ENCODE peak calls at places on chromosomes 7 and 10, in seven cellular contexts. D is uterus, O is tibial artery, R is gastrocnemius medialis, Z is GM12878, U is adrenal gland, I is fibroblast of lung. C is an unnamed sample. For H3K9me3, the result is how much of the 10 kb centered on the place peaks cover.

GRCh38 chr10:48400129-48400849 is 93.8 kb downstream of the MAPK8 start:
- DNase-seq in Z (no peak), D (no peak), O (no peak), U (no peak), R (no peak), I (no peak), C (no peak)

GRCh38 chr10:680146-680545 is 9.3 kb downstream of the DIP2C start:
- DNase-seq in R (peak), Z (no peak), O (no peak), I (no peak), U (no peak), D (no peak), C (no peak)

GRCh38 chr10:59977486-59977885 is 71.1 kb upstream of the CCDC6 start:
- DNase-seq in U (no peak), Z (no peak), R (no peak), I (peak), O (no peak), D (no peak), C (no peak)

GRCh38 chr7:153061913-153062528 is 302.5 kb downstream of the ACTR3B start:
- DNase-seq in Z (no peak), I (no peak), D (no peak), O (no peak), R (no peak), U (no peak), C (no peak)

GRCh38 chr7:17879075-17879661 is 61.1 kb downstream of the SNX13 start:
- DNase-seq in Z (no peak), R (no peak), D (no peak), O (no peak), I (no peak), U (no peak), C (no peak)

GRCh38 chr10:14032406-14032998 is 298.2 kb downstream of the FRMD4A start:
- DNase-seq in U (no peak), O (no peak), D (no peak), I (no peak), Z (no peak), R (no peak), C (peak)

GRCh38 chr7:122896509-122896908 is 10.2 kb upstream of the CADPS2 start:
- DNase-seq in I (no peak), O (no peak), U (no peak), D (no peak), Z (no peak), R (no peak), C (no peak)

GRCh38 chr10:99742240-99742639 is 10.2 kb downstream of the CUTC start:
- DNase-seq in D (no peak), O (no peak), R (no peak), I (no peak), Z (no peak), U (no peak), C (no peak)

GRCh38 chr7:7919449-7919945 is 49.1 kb upstream of the GLCCI1 start:
- DNase-seq in I (no peak), O (no peak), Z (no peak), D (no peak), U (no peak), R (no peak), C (no peak)

GRCh38 chr10:58511765-58512469 is 755 bp upstream of the BICC1 start:
- DNase-seq in Z (no peak), R (peak), U (peak), D (peak), I (no peak), O (peak), C (no peak)

GRCh38 chr10:11757820-11758463 is 15.8 kb downstream of the ECHDC3 start:
- DNase-seq in O (peak), D (peak), I (peak), Z (peak), U (peak), R (peak), C (peak)

GRCh38 chr10:77553966-77554365 is 83.6 kb downstream of the KCNMA1 start:
- DNase-seq in I (no peak), Z (no peak), U (no peak), D (no peak), O (no peak), R (peak), C (no peak)

GRCh38 chr7:123749537-123749857 is 694 bp upstream of the WASL start:
- DNase-seq in U (no peak), Z (no peak), D (no peak), R (peak), O (peak), I (peak), C (peak)

GRCh38 chr7:152479595-152479994 is 43.8 kb upstream of the KMT2C start:
- DNase-seq in U (no peak), I (no peak), Z (no peak), D (no peak), R (no peak), O (no peak), C (no peak)

GRCh38 chr10:89213191-89213808 is 6.2 kb upstream of the CH25H start:
- DNase-seq in O (no peak), Z (no peak), R (no peak), U (no peak), D (no peak), I (peak), C (no peak)

GRCh38 chr10:118965636-118966035 is 63.9 kb upstream of the NANOS1 start:
- DNase-seq in R (peak), I (no peak), O (no peak), U (no peak), Z (no peak), D (no peak), C (no peak)

GRCh38 chr10:124145109-124145860 is 51.9 kb upstream of the CHST15 start:
- DNase-seq in R (peak), Z (no peak), D (no peak), I (peak), U (peak), O (peak), C (no peak)

GRCh38 chr7:69422473-69423102 is 175.7 kb upstream of the AUTS2 start:
- DNase-seq in I (no peak), O (no peak), U (no peak), R (no peak), Z (no peak), D (no peak), C (no peak)

GRCh38 chr7:19113855-19114590 is 3.4 kb downstream of the TWIST1 start:
- DNase-seq in U (no peak), Z (no peak), I (peak), D (no peak), O (no peak), R (no peak), C (no peak)

GRCh38 chr7:910441-910861 is 34.1 kb downstream of the GET4 start:
- DNase-seq in U (no peak), R (no peak), D (no peak), I (no peak), O (no peak), Z (no peak), C (no peak)

GRCh38 chr10:114041166-114041565 is 2.5 kb upstream of the ADRB1 start:
- DNase-seq in Z (no peak), I (no peak), U (no peak), D (no peak), R (no peak), O (no peak), C (no peak)

GRCh38 chr7:96663457-96663856 is 46.2 kb downstream of the SEM1 start:
- DNase-seq in Z (peak), O (no peak), R (no peak), U (no peak), D (no peak), I (no peak), C (no peak)

GRCh38 chr10:122019414-122019975 is 30.5 kb downstream of the TACC2 start:
- DNase-seq in U (no peak), R (peak), O (no peak), I (no peak), Z (no peak), D (no peak), C (no peak)

GRCh38 chr10:132374176-132374575 is 22.8 kb upstream of the PWWP2B start:
- DNase-seq in R (no peak), U (no peak), D (no peak), O (no peak), I (no peak), Z (no peak), C (no peak)

GRCh38 chr10:58743466-58744115 is 230.9 kb downstream of the BICC1 start:
- DNase-seq in U (no peak), D (no peak), Z (no peak), O (no peak), R (no peak), I (no peak), C (no peak)

GRCh38 chr10:89419548-89419947 is 5.2 kb downstream of the IFIT5 start:
- DNase-seq in I (peak), O (no peak), R (no peak), Z (no peak), D (no peak), U (no peak), C (no peak)

GRCh38 chr7:135597181-135597925 is 39.6 kb downstream of the NUP205 start:
- DNase-seq in D (no peak), R (no peak), O (no peak), Z (no peak), I (peak), U (no peak), C (no peak)

GRCh38 chr10:116888380-116889055 is 39.2 kb downstream of the ENO4 start:
- DNase-seq in I (peak), U (peak), D (peak), O (peak), Z (no peak), R (peak), C (no peak)

GRCh38 chr10:69801434-69802315 is at the start of gene COL13A1:
- DNase-seq in R (peak), Z (no peak), I (peak), U (peak), D (peak), O (peak), C (no peak)

GRCh38 chr10:124379609-124380193 is 39.0 kb downstream of the OAT start:
- DNase-seq in U (no peak), Z (no peak), D (no peak), O (no peak), R (no peak), I (no peak), C (no peak)

GRCh38 chr10:30088178-30088577 is 28.8 kb upstream of the JCAD start:
- DNase-seq in R (no peak), Z (no peak), D (no peak), O (no peak), U (no peak), I (no peak), C (no peak)

GRCh38 chr10:71812913-71813590 is 38.0 kb downstream of the PSAP start:
- DNase-seq in I (no peak), U (no peak), O (no peak), R (no peak), D (no peak), Z (no peak), C (no peak)

GRCh38 chr10:91944880-91945630 is 21.5 kb downstream of the BTAF1 start:
- DNase-seq in D (no peak), U (no peak), Z (peak), I (no peak), R (no peak), O (no peak), C (no peak)

GRCh38 chr7:14739496-14740185 is 162.9 kb downstream of the DGKB start:
- DNase-seq in D (no peak), I (no peak), O (no peak), U (no peak), R (no peak), Z (no peak), C (no peak)

GRCh38 chr10:33376976-33377657 is 42.6 kb upstream of the NRP1 start:
- DNase-seq in O (no peak), Z (no peak), D (no peak), U (no peak), R (no peak), I (peak), C (no peak)

GRCh38 chr7:22572937-22573336 is 72.9 kb upstream of the STEAP1B start:
- DNase-seq in R (no peak), U (no peak), O (no peak), D (no peak), I (no peak), Z (no peak), C (no peak)

GRCh38 chr10:29841724-29842649 is 207.2 kb upstream of the SVIL start:
- DNase-seq in O (peak), U (no peak), R (peak), D (peak), Z (no peak), I (peak), C (no peak)

GRCh38 chr10:20771053-20771452 is 126.1 kb downstream of the NEBL start:
- DNase-seq in R (no peak), O (no peak), Z (no peak), I (no peak), U (no peak), D (no peak), C (no peak)

GRCh38 chr10:31421322-31421721 is 102.3 kb downstream of the ZEB1 start:
- DNase-seq in O (no peak), I (no peak), D (no peak), U (no peak), Z (no peak), R (no peak), C (no peak)
- TF ChIP-seq CTCF in O (no peak), I (no peak), D (no peak), U (no peak), Z (no peak), R (no peak), C (no peak)

DNA sequence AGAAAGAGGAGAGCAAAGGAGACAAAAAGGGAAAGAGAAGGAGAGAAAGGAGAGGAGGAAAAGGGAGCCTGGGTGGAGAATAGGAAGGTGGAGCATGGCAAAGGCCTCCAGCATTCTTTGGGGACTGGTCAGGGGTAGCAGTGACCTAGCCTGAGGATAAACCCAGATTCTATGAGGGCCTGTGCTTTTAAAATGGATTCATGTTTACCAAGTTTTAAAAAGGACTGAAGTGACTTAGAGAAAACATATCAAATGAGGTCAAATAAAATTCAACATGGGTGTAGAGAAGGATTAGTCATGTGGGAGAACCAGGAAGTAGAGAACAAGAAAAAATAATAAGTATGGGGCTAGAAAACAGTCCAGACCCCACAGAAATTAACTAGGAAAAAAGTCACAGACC is 20.7 kb downstream of the CREB3L2 start:
- DNase-seq in Z (no peak), I (no peak), R (no peak), D (no peak), U (no peak), O (no peak), C (no peak)
- H3K27ac ChIP-seq in Z (peak), I (peak), R (peak), D (peak), U (peak), O (peak), C (no peak)

GRCh38 chr10:130282492-130283233 is 146.5 kb downstream of the GLRX3 start:
- DNase-seq in I (no peak), D (no peak), U (no peak), O (no peak), R (no peak), Z (no peak), C (no peak)
- H3K9me3 ChIP-seq in I (under half), D (under half), U (under half), O (under half), R (under half), Z (under half), C (half or more)

GRCh38 chr10:126277177-126277576 is 111.1 kb downstream of the ADAM12 start:
- DNase-seq in R (no peak), U (no peak), I (no peak), D (no peak), Z (no peak), O (no peak), C (no peak)
- TF ChIP-seq CTCF in R (no peak), U (no peak), I (no peak), D (no peak), Z (no peak), O (no peak), C (no peak)

DNA sequence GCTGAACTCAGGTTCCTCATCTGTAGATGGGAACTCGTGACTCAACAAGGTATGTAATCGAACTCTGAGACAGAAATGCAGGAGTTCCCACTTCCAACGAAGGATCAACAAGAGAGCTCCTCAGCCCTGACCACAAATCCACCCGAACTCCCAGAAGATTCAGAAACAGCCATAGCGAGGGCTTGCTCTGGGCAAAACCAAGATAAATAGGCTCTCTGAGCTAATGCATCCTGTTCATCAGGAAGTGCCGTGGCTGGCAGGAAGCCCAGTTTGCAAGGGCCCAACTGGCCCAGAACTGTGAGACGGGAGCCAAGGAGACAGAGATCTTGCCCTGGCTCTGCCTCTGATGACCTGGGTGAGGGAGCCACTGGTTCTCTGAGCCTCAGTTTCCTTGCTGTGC is 141.7 kb upstream of the PFKP start:
- DNase-seq in R (peak), Z (no peak), I (peak), D (no peak), U (peak), O (peak), C (no peak)
- H3K27ac ChIP-seq in R (no peak), Z (no peak), I (no peak), D (no peak), U (no peak), O (no peak), C (no peak)

DNA sequence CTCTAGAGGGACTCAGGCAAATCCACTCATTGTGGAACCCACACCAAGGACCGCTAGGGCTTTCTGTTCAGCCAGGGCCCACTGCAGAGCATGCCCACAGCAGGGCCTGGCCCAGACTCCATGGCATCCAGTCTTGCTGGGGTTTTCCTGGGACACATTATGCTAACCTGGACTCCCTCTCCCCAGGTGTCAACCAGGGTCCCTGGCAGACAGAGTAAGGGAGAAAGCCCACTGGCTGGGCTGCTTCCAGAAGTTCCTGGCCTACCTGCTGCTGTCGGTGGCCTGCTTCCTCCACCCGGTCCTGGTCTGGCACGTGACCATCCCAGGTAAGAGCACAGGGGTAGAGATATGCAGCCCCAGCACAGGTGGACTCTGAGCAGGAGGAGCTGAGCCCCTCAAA is 22.3 kb downstream of the TMEM72 start:
- DNase-seq in U (no peak), D (no peak), O (no peak), Z (no peak), R (no peak), I (no peak), C (no peak)
- H3K9me3 ChIP-seq in U (under half), D (under half), O (under half), Z (under half), R (under half), I (under half), C (under half)

DNA sequence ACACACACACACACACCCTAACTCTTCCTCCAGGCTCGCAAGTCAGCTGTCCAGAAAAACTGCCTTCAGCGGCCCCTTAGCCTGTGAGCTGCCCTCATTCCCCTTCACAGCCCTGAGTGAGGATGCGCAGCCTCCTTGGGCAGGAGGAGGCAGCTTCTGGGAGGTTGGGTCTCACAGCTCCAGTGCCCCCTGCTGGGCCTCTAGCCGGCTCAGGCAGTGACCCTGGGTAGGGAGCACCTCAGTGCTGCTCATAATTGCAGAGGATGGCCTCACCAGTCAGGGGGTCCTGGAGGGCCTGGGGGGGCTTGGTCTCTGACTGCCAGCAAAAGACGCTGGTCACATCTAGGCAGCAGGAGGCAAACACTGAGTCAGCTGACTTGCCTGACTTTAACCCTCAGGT is 43.7 kb downstream of the ZNF273 start:
- DNase-seq in D (no peak), R (no peak), O (no peak), Z (no peak), I (peak), U (no peak), C (no peak)
- TF ChIP-seq CTCF in D (no peak), R (no peak), O (no peak), Z (peak), I (no peak), U (no peak), C (no peak)

DNA sequence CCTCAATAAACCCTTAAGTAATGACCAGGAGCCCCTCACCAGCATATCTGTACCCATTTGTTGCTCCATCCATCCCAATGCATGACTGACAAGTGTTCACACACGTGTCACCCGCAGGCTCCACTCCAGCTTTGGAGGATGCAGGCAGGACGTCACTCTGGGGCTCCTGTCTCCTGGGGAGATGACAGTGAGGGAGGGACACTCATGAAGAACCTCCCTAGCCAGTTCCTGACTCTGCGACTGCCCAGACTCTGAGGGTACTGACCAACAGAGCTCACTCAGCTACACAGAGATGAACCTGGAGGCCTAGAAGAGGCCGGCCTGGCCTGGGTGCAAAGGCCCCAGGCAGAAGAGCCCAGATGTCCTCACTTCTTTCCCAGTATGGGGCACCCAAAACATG is 135.1 kb upstream of the RET start:
- DNase-seq in I (no peak), U (no peak), Z (no peak), O (no peak), R (no peak), D (no peak), C (no peak)
- H3K27ac ChIP-seq in I (no peak), U (no peak), Z (no peak), O (no peak), R (no peak), D (no peak), C (no peak)

C was measured in CD4-positive, alpha-beta T cell.